ENCODE peak calls at places on chromosomes 16 and 17, in ten cellular contexts. One of them, this sample, is unnamed.

GRCh38 chr16:21156767-21157467 is 1.6 kb upstream of the LDAF1 start:
- DNase-seq in mucosa of descending colon: no peak
- DNase-seq in PC-9: peak; percentile 42
- DNase-seq in PC-3: peak; percentile 77
- DNase-seq in neural progenitor cell: peak; percentile 75
- DNase-seq in kidney epithelial cell: peak; percentile 31
- DNase-seq in effector memory CD4-positive, alpha-beta T cell: no peak
- DNase-seq in lung: no peak
- DNase-seq in uterus: peak; percentile 32
- DNase-seq in thoracic aorta: no peak
- DNase-seq in this sample: no peak

GRCh38 chr17:77778636-77779524 is 179.6 kb upstream of the TNRC6C start:
- DNase-seq in neural progenitor cell: no peak
- DNase-seq in effector memory CD4-positive, alpha-beta T cell: no peak
- DNase-seq in uterus: peak; percentile 44
- DNase-seq in kidney epithelial cell: no peak
- DNase-seq in mucosa of descending colon: peak; percentile 32
- DNase-seq in lung: peak; percentile 39
- DNase-seq in thoracic aorta: peak; percentile 68
- DNase-seq in PC-3: no peak
- DNase-seq in PC-9: no peak
- DNase-seq in this sample: no peak

GRCh38 chr16:6695666-6696065 is 637.0 kb upstream of the RBFOX1 start:
- DNase-seq in kidney epithelial cell: no peak
- DNase-seq in mucosa of descending colon: no peak
- DNase-seq in lung: no peak
- DNase-seq in PC-3: no peak
- DNase-seq in effector memory CD4-positive, alpha-beta T cell: no peak
- DNase-seq in neural progenitor cell: no peak
- DNase-seq in uterus: no peak
- DNase-seq in PC-9: no peak
- DNase-seq in thoracic aorta: no peak
- DNase-seq in this sample: no peak

GRCh38 chr17:82931696-82932060 is 91.9 kb upstream of the ZNF750 start:
- DNase-seq in PC-9: no peak
- DNase-seq in kidney epithelial cell: no peak
- DNase-seq in lung: no peak
- DNase-seq in mucosa of descending colon: peak; percentile 39
- DNase-seq in PC-3: peak; percentile 29
- DNase-seq in effector memory CD4-positive, alpha-beta T cell: no peak
- DNase-seq in neural progenitor cell: no peak
- DNase-seq in uterus: peak; percentile 84
- DNase-seq in thoracic aorta: no peak
- DNase-seq in this sample: peak; percentile 93

GRCh38 chr16:87780385-87780989 is 14.7 kb upstream of the KLHDC4 start:
- DNase-seq in neural progenitor cell: no peak
- DNase-seq in lung: peak; percentile 59
- DNase-seq in uterus: no peak
- DNase-seq in mucosa of descending colon: no peak
- DNase-seq in PC-3: no peak
- DNase-seq in kidney epithelial cell: no peak
- DNase-seq in thoracic aorta: no peak
- DNase-seq in PC-9: no peak
- DNase-seq in effector memory CD4-positive, alpha-beta T cell: peak; percentile 27
- DNase-seq in this sample: no peak

GRCh38 chr17:30952645-30953393 is 18.0 kb upstream of the RNF135 start:
- DNase-seq in effector memory CD4-positive, alpha-beta T cell: no peak
- DNase-seq in neural progenitor cell: no peak
- DNase-seq in PC-3: no peak
- DNase-seq in mucosa of descending colon: no peak
- DNase-seq in PC-9: no peak
- DNase-seq in thoracic aorta: no peak
- DNase-seq in uterus: no peak
- DNase-seq in lung: no peak
- DNase-seq in kidney epithelial cell: no peak
- DNase-seq in this sample: no peak

GRCh38 chr16:50696126-50696525 is 2.7 kb downstream of the NOD2 start:
- DNase-seq in kidney epithelial cell: no peak
- DNase-seq in PC-9: no peak
- DNase-seq in neural progenitor cell: peak; percentile 27
- DNase-seq in mucosa of descending colon: no peak
- DNase-seq in thoracic aorta: no peak
- DNase-seq in PC-3: no peak
- DNase-seq in effector memory CD4-positive, alpha-beta T cell: no peak
- DNase-seq in uterus: no peak
- DNase-seq in lung: no peak
- DNase-seq in this sample: no peak

GRCh38 chr17:3915642-3916012 is 638 bp downstream of the P2RX1 start:
- DNase-seq in mucosa of descending colon: no peak
- DNase-seq in neural progenitor cell: no peak
- DNase-seq in kidney epithelial cell: no peak
- DNase-seq in effector memory CD4-positive, alpha-beta T cell: no peak
- DNase-seq in PC-9: no peak
- DNase-seq in PC-3: no peak
- DNase-seq in lung: no peak
- DNase-seq in thoracic aorta: no peak
- DNase-seq in uterus: no peak
- DNase-seq in this sample: no peak

DNA sequence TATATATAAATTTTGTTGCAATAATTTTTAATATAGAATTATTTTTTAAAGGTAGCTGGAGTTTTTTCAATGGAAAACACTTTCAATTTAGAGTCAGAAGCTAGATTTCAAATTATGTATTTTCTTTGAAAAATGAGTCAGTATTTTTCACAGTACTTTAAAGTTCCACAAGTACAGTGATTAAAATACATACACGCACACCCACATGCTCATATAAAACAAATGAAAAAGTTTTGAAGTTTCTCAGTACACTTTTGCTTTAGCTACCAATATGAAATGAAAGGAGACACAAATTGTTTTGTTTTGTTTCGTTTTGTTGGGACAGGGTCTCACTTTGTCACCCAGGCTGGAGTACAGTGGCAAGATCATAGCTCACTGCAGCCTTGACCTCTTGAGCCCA is 98.6 kb downstream of the CYB561 start:
- DNase-seq in neural progenitor cell: no peak
- DNase-seq in lung: no peak
- DNase-seq in mucosa of descending colon: no peak
- DNase-seq in PC-9: no peak
- DNase-seq in uterus: no peak
- DNase-seq in kidney epithelial cell: no peak
- DNase-seq in thoracic aorta: no peak
- DNase-seq in PC-3: no peak
- DNase-seq in effector memory CD4-positive, alpha-beta T cell: no peak
- DNase-seq in this sample: no peak
- H3K36me3 ChIP-seq in neural progenitor cell: no peaks in the 10 kb centered on the region
- H3K36me3 ChIP-seq in lung: peaks cover 4% of the 10 kb centered on the region
- H3K36me3 ChIP-seq in mucosa of descending colon: no peaks in the 10 kb centered on the region
- H3K36me3 ChIP-seq in PC-9: peaks cover 59% of the 10 kb centered on the region
- H3K36me3 ChIP-seq in uterus: no peaks in the 10 kb centered on the region
- H3K36me3 ChIP-seq in kidney epithelial cell: peaks cover 1% of the 10 kb centered on the region
- H3K36me3 ChIP-seq in thoracic aorta: no peaks in the 10 kb centered on the region
- H3K36me3 ChIP-seq in PC-3: no peaks in the 10 kb centered on the region
- H3K36me3 ChIP-seq in effector memory CD4-positive, alpha-beta T cell: no peaks in the 10 kb centered on the region
- H3K36me3 ChIP-seq in this sample: no peaks in the 10 kb centered on the region

GRCh38 chr17:9900019-9900594 is 5.0 kb downstream of the RCVRN start:
- DNase-seq in thoracic aorta: no peak
- DNase-seq in effector memory CD4-positive, alpha-beta T cell: no peak
- DNase-seq in mucosa of descending colon: no peak
- DNase-seq in uterus: peak; percentile 50
- DNase-seq in kidney epithelial cell: no peak
- DNase-seq in PC-3: no peak
- DNase-seq in lung: no peak
- DNase-seq in PC-9: no peak
- DNase-seq in neural progenitor cell: no peak
- DNase-seq in this sample: no peak

GRCh38 chr17:9902116-9902515 is 3.0 kb downstream of the RCVRN start:
- DNase-seq in neural progenitor cell: peak; percentile 71
- DNase-seq in lung: no peak
- DNase-seq in PC-3: no peak
- DNase-seq in effector memory CD4-positive, alpha-beta T cell: no peak
- DNase-seq in uterus: no peak
- DNase-seq in mucosa of descending colon: no peak
- DNase-seq in thoracic aorta: no peak
- DNase-seq in kidney epithelial cell: no peak
- DNase-seq in PC-9: no peak
- DNase-seq in this sample: no peak

GRCh38 chr17:9899280-9900018 is 5.6 kb downstream of the RCVRN start:
- DNase-seq in PC-9: no peak
- DNase-seq in lung: no peak
- DNase-seq in mucosa of descending colon: no peak
- DNase-seq in effector memory CD4-positive, alpha-beta T cell: no peak
- DNase-seq in uterus: peak; percentile 87
- DNase-seq in neural progenitor cell: no peak
- DNase-seq in thoracic aorta: no peak
- DNase-seq in PC-3: no peak
- DNase-seq in kidney epithelial cell: no peak
- DNase-seq in this sample: no peak

GRCh38 chr17:9898812-9899211 is 6.3 kb downstream of the RCVRN start:
- DNase-seq in kidney epithelial cell: no peak
- DNase-seq in PC-3: no peak
- DNase-seq in thoracic aorta: no peak
- DNase-seq in neural progenitor cell: no peak
- DNase-seq in effector memory CD4-positive, alpha-beta T cell: no peak
- DNase-seq in mucosa of descending colon: no peak
- DNase-seq in lung: no peak
- DNase-seq in uterus: no peak
- DNase-seq in PC-9: no peak
- DNase-seq in this sample: no peak

DNA sequence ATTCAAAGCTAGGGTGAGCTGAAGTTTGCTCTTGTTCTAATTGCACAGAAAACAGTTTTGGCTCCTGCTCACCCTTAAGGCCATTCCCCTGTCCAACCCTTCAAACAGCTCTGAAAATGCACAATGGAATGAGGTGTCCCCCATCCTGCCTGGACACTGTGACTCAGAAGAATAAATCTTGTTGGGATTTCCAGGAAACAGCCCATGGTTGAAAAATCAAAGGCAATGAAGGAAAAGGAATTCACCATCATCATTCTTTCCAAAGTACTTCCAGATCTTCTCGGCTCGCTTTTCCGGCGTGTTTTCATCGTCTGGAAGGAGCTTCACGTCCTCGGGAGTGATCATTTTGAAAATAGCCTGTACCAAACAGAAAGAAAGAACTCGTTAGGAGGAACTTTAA is 4.3 kb downstream of the RCVRN start:
- DNase-seq in lung: no peak
- DNase-seq in PC-9: no peak
- DNase-seq in uterus: peak; percentile 46
- DNase-seq in mucosa of descending colon: no peak
- DNase-seq in thoracic aorta: no peak
- DNase-seq in neural progenitor cell: no peak
- DNase-seq in PC-3: peak; percentile 47
- DNase-seq in effector memory CD4-positive, alpha-beta T cell: no peak
- DNase-seq in kidney epithelial cell: peak; percentile 65
- DNase-seq in this sample: no peak
- H3K4me3 ChIP-seq in lung: no peak overlapping the region
- H3K4me3 ChIP-seq in PC-9: no peak overlapping the region
- H3K4me3 ChIP-seq in uterus: no peak overlapping the region
- H3K4me3 ChIP-seq in mucosa of descending colon: no peak overlapping the region
- H3K4me3 ChIP-seq in thoracic aorta: no peak overlapping the region
- H3K4me3 ChIP-seq in neural progenitor cell: no peak overlapping the region
- H3K4me3 ChIP-seq in PC-3: no peak overlapping the region
- H3K4me3 ChIP-seq in effector memory CD4-positive, alpha-beta T cell: no peak overlapping the region
- H3K4me3 ChIP-seq in kidney epithelial cell: no peak overlapping the region
- H3K4me3 ChIP-seq in this sample: no peak overlapping the region

GRCh38 chr16:29804455-29805231 is 1.7 kb upstream of the MAZ start:
- DNase-seq in effector memory CD4-positive, alpha-beta T cell: no peak
- DNase-seq in thoracic aorta: no peak
- DNase-seq in mucosa of descending colon: no peak
- DNase-seq in uterus: no peak
- DNase-seq in PC-3: no peak
- DNase-seq in lung: no peak
- DNase-seq in PC-9: no peak
- DNase-seq in kidney epithelial cell: no peak
- DNase-seq in neural progenitor cell: peak; percentile 43
- DNase-seq in this sample: no peak
- H3K36me3 ChIP-seq in effector memory CD4-positive, alpha-beta T cell: peaks cover 7% of the 10 kb centered on the region
- H3K36me3 ChIP-seq in thoracic aorta: peaks cover 14% of the 10 kb centered on the region
- H3K36me3 ChIP-seq in mucosa of descending colon: peaks cover 7% of the 10 kb centered on the region
- H3K36me3 ChIP-seq in uterus: no peaks in the 10 kb centered on the region
- H3K36me3 ChIP-seq in PC-3: peaks cover 13% of the 10 kb centered on the region
- H3K36me3 ChIP-seq in lung: no peaks in the 10 kb centered on the region
- H3K36me3 ChIP-seq in PC-9: peaks cover 32% of the 10 kb centered on the region
- H3K36me3 ChIP-seq in kidney epithelial cell: peaks cover 6% of the 10 kb centered on the region
- H3K36me3 ChIP-seq in neural progenitor cell: no peaks in the 10 kb centered on the region
- H3K36me3 ChIP-seq in this sample: peaks cover 2% of the 10 kb centered on the region

GRCh38 chr17:59669944-59670343 is 37.3 kb downstream of the PTRH2 start:
- DNase-seq in mucosa of descending colon: no peak
- DNase-seq in lung: no peak
- DNase-seq in PC-9: no peak
- DNase-seq in uterus: no peak
- DNase-seq in kidney epithelial cell: no peak
- DNase-seq in neural progenitor cell: no peak
- DNase-seq in thoracic aorta: no peak
- DNase-seq in effector memory CD4-positive, alpha-beta T cell: no peak
- DNase-seq in PC-3: no peak
- DNase-seq in this sample: no peak

GRCh38 chr17:59668816-59669215 is 38.4 kb downstream of the PTRH2 start:
- DNase-seq in lung: no peak
- DNase-seq in PC-3: peak; percentile 93
- DNase-seq in kidney epithelial cell: peak; percentile 81
- DNase-seq in uterus: no peak
- DNase-seq in effector memory CD4-positive, alpha-beta T cell: no peak
- DNase-seq in mucosa of descending colon: no peak
- DNase-seq in neural progenitor cell: no peak
- DNase-seq in thoracic aorta: no peak
- DNase-seq in PC-9: no peak
- DNase-seq in this sample: no peak

GRCh38 chr17:59666235-59666634 is 41.0 kb downstream of the PTRH2 start:
- DNase-seq in kidney epithelial cell: no peak
- DNase-seq in neural progenitor cell: no peak
- DNase-seq in uterus: no peak
- DNase-seq in PC-9: no peak
- DNase-seq in effector memory CD4-positive, alpha-beta T cell: no peak
- DNase-seq in mucosa of descending colon: no peak
- DNase-seq in lung: no peak
- DNase-seq in PC-3: peak; percentile 27
- DNase-seq in thoracic aorta: no peak
- DNase-seq in this sample: no peak

GRCh38 chr17:59671386-59671785 is 35.8 kb downstream of the PTRH2 start:
- DNase-seq in uterus: no peak
- DNase-seq in thoracic aorta: no peak
- DNase-seq in PC-9: no peak
- DNase-seq in lung: no peak
- DNase-seq in PC-3: no peak
- DNase-seq in kidney epithelial cell: no peak
- DNase-seq in mucosa of descending colon: no peak
- DNase-seq in neural progenitor cell: no peak
- DNase-seq in effector memory CD4-positive, alpha-beta T cell: no peak
- DNase-seq in this sample: no peak

DNA sequence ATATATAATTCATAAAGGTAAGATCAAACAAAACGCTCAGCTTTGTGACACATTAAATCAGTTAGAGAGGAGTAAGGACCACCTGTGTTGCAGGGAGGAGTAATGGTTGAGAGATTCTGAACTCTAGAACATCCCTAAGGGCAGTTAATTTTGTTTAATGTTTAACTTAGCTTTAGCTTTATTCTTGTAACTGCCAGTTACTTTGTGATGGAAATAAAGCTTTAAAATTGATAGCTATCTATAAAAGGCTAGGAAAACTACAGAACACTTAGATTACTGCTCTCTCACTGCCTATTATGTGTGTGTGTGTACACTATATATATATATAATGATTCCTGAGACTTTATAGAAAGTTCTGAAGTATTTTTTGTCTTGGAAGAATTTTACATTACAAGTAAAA is 37.8 kb downstream of the PTRH2 start:
- DNase-seq in neural progenitor cell: no peak
- DNase-seq in kidney epithelial cell: peak; percentile 64
- DNase-seq in uterus: no peak
- DNase-seq in mucosa of descending colon: no peak
- DNase-seq in lung: no peak
- DNase-seq in PC-9: no peak
- DNase-seq in PC-3: no peak
- DNase-seq in effector memory CD4-positive, alpha-beta T cell: no peak
- DNase-seq in thoracic aorta: no peak
- DNase-seq in this sample: no peak
- H3K4me3 ChIP-seq in neural progenitor cell: no peak overlapping the region
- H3K4me3 ChIP-seq in kidney epithelial cell: no peak overlapping the region
- H3K4me3 ChIP-seq in uterus: no peak overlapping the region
- H3K4me3 ChIP-seq in mucosa of descending colon: no peak overlapping the region
- H3K4me3 ChIP-seq in lung: no peak overlapping the region
- H3K4me3 ChIP-seq in PC-9: no peak overlapping the region
- H3K4me3 ChIP-seq in PC-3: no peak overlapping the region
- H3K4me3 ChIP-seq in effector memory CD4-positive, alpha-beta T cell: no peak overlapping the region
- H3K4me3 ChIP-seq in thoracic aorta: no peak overlapping the region
- H3K4me3 ChIP-seq in this sample: no peak overlapping the region